ENCODE peak calls at places on chromosomes 2 and 18, in four cellular contexts. I is IMR-90, W is H9, V is H1. D is an unnamed sample.

GRCh38 chr2:105804266-105804665 is 59.6 kb downstream of the NCK2 start:
- DNase-seq in V (no peak), W (no peak), I (no peak), D (no peak)

GRCh38 chr2:55120634-55121359 is 70.5 kb upstream of the RTN4 start:
- DNase-seq in W (no peak), I (peak), V (no peak), D (no peak)

GRCh38 chr2:189576361-189576760 is 4.2 kb downstream of the SLC40A1 start:
- DNase-seq in I (no peak), W (no peak), V (no peak), D (peak)

GRCh38 chr2:220191031-220191430 is 563.6 kb downstream of the SLC4A3 start:
- DNase-seq in W (no peak), I (peak), V (no peak), D (no peak)

GRCh38 chr18:61984293-61984692 is 91.5 kb upstream of the RNF152 start:
- DNase-seq in I (no peak), V (no peak), W (no peak), D (no peak)

GRCh38 chr2:129565710-129566109 is 413.8 kb upstream of the RAB6C start:
- DNase-seq in W (no peak), V (no peak), I (no peak), D (peak)

GRCh38 chr2:85420743-85421705 is 2.5 kb downstream of the SH2D6 start:
- DNase-seq in V (no peak), W (peak), I (peak), D (peak)

GRCh38 chr2:3282056-3282998 is 95.3 kb downstream of the EIPR1 start:
- DNase-seq in W (peak), V (no peak), I (peak), D (no peak)

GRCh38 chr2:112710956-112711355 is 9.9 kb upstream of the NT5DC4 start:
- DNase-seq in W (no peak), I (no peak), V (no peak), D (no peak)

GRCh38 chr2:120303177-120303576 is 42.8 kb upstream of the INHBB start:
- DNase-seq in W (no peak), V (no peak), I (no peak), D (no peak)
- H3K56ac ChIP-seq in W (no peak), V (no peak), I (no peak), D (no peak)

DNA sequence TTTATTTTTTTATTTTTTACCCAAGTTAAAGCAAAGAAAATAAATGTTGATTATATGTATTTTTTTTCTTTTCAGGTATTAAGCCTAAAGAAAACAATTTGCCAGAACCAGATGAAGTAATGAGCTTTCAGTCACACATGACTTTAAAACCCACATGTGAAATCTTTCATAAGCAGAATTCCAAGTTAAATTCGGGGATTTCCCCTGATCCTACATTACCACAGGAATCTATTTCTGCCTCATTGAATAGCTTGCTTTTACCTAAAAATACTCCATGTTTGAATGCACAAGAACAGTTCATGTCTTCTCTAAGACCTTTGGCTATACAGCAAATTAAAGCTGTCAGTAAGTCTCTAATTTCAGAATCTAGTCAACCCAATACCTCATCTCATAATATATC is 26.6 kb downstream of the GEN1 start:
- DNase-seq in W (no peak), I (peak), V (no peak), D (no peak)
- H3K56ac ChIP-seq in W (no peak), I (no peak), V (no peak), D (no peak)

GRCh38 chr2:177184606-177185005 is 28.0 kb upstream of the HNRNPA3 start:
- DNase-seq in V (no peak), I (no peak), W (no peak), D (no peak)

GRCh38 chr2:177175917-177176668 is 36.5 kb upstream of the HNRNPA3 start:
- DNase-seq in W (no peak), I (no peak), V (no peak), D (peak)

GRCh38 chr2:177178797-177179196 is 33.8 kb upstream of the HNRNPA3 start:
- DNase-seq in I (no peak), W (no peak), V (no peak), D (peak)

GRCh38 chr2:177183860-177184259 is 28.7 kb upstream of the HNRNPA3 start:
- DNase-seq in V (no peak), W (no peak), I (no peak), D (no peak)

GRCh38 chr2:177180269-177181021 is 32.1 kb upstream of the HNRNPA3 start:
- DNase-seq in W (no peak), I (no peak), V (no peak), D (no peak)
- H3K56ac ChIP-seq in W (no peak), I (no peak), V (no peak), D (no peak)

GRCh38 chr2:54059504-54059903 is 55.9 kb upstream of the ACYP2 start:
- DNase-seq in W (no peak), V (no peak), I (no peak), D (no peak)
- H3K56ac ChIP-seq in W (no peak), V (no peak), I (no peak), D (no peak)

GRCh38 chr2:197452754-197453122 is 614 bp upstream of the COQ10B start:
- DNase-seq in W (no peak), I (no peak), V (no peak), D (no peak)

GRCh38 chr2:197453123-197453913 is at the start of gene COQ10B:
- DNase-seq in W (peak), V (peak), I (peak), D (peak)

GRCh38 chr2:197454923-197455322 is 1.6 kb downstream of the COQ10B start:
- DNase-seq in W (no peak), I (no peak), V (no peak), D (no peak)

GRCh38 chr2:197453914-197454398 is 604 bp downstream of the COQ10B start:
- DNase-seq in I (peak), V (peak), W (peak), D (peak)

DNA sequence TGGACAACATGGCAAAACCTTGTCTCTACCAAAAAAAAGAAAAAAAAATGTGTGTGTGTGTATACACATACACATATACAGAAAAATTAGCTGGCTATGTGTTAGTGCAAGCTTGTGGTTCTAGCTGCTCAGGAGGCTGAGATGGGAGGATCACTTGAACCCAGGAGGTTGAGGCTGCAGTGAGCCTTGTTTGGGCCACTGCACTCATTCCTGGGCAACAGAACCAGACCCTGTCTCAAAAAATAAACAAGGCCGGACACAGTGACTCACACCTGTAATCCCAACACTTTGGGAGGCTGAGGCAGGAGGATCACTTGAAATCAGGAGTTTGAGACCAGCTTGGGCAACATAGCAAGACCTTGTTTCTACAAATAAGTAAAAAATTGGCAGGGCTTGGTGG is 2.1 kb downstream of the COQ10B start:
- DNase-seq in V (no peak), I (no peak), W (no peak), D (no peak)
- H3K56ac ChIP-seq in V (no peak), I (no peak), W (no peak), D (no peak)

DNA sequence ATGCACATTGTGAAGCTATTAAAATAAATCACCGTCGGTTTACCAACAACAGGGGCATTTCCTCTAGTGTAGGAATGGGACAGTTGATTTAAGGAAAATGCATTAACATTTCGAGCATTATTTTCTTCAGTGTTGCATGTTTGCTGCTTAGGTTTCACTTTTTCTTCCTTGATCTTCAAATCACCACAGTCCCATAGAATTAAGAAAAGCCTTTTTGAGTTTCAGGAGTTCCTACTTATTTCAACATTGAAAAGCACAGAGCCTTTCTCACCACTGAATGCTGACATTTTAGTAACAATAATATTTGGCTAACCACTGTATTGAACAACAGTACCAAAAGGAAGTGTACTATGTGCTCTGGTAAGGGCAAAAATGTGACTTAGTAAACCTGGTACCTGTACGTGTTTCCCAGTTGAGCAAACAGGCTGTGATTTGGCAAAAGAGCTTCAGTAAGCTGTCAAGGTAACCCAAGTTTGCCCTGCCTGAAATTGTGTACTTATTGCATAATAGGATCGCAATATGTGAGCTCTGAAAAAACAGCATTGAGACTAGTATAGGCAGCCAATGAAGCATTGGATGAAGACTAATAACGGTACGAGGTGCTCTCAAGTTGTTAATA is 2.2 kb downstream of the LRRTM4 start:
- DNase-seq in I (no peak), V (no peak), W (no peak), D (no peak)
- H3K56ac ChIP-seq in I (no peak), V (peak), W (no peak), D (no peak)

GRCh38 chr2:4291430-4291829 is 588.1 kb downstream of the DCDC2C start:
- DNase-seq in I (no peak), W (no peak), V (no peak), D (no peak)
- H3K56ac ChIP-seq in I (no peak), W (no peak), V (no peak), D (no peak)

GRCh38 chr2:19124135-19124534 is 234.3 kb downstream of the OSR1 start:
- DNase-seq in V (no peak), I (peak), W (no peak), D (no peak)

GRCh38 chr2:19125876-19126275 is 232.5 kb downstream of the OSR1 start:
- DNase-seq in W (no peak), V (no peak), I (no peak), D (no peak)

GRCh38 chr2:19128148-19128547 is 230.3 kb downstream of the OSR1 start:
- DNase-seq in V (no peak), I (no peak), W (no peak), D (no peak)

GRCh38 chr2:19127616-19128015 is 230.8 kb downstream of the OSR1 start:
- DNase-seq in V (no peak), I (no peak), W (no peak), D (no peak)

GRCh38 chr2:19126281-19126680 is 232.1 kb downstream of the OSR1 start:
- DNase-seq in V (no peak), W (no peak), I (no peak), D (no peak)
- H3K56ac ChIP-seq in V (no peak), W (no peak), I (no peak), D (no peak)

DNA sequence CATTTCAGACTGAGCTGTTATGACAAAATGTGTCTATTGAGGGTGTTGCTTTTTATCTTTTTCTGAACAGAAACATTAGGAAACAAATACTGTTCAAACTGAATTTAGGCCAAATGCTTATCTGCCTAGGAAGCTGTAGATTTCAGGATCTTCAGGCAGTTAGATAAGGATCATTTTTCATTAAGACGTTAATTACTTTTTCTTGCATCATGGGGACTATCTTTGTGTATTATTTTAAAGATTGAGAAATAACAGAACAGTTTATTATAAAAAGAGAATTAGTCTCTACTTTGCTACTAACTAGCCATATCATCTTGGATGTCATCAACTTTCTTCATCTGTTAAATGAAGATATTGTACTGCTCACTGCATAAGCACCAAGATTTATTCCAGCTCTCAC is 107.5 kb downstream of the TTC27 start:
- DNase-seq in V (no peak), W (no peak), I (peak), D (no peak)
- H3K56ac ChIP-seq in V (no peak), W (no peak), I (no peak), D (no peak)